ENCODE peak calls at places on chromosomes 16 and 17, in seven cellular contexts. M is ascending aorta, P is SK-N-MC, C is dorsolateral prefrontal cortex, K is aorta, B is Karpas-422, R is A549. F is an unnamed sample.

GRCh38 chr17:21756856-21757619 is 64.7 kb downstream of the KCNJ18 start:
- DNase-seq in M (no peak), P (no peak), C (no peak), K (no peak), B (no peak), R (no peak), F (peak)

GRCh38 chr16:65524997-65525396 is 403.1 kb upstream of the CDH11 start:
- DNase-seq in M (no peak), P (no peak), C (no peak), K (no peak), B (no peak), R (no peak), F (no peak)

GRCh38 chr16:52617591-52617990 is 70.6 kb upstream of the TOX3 start:
- DNase-seq in M (no peak), P (no peak), C (no peak), K (no peak), B (no peak), R (no peak), F (no peak)

GRCh38 chr17:1486802-1487695 is 5.4 kb downstream of the MYO1C start:
- DNase-seq in M (peak), P (peak), C (no peak), K (peak), B (peak), R (peak), F (peak)

GRCh38 chr16:3492356-3492755 is 2.9 kb downstream of the C16orf90 start:
- DNase-seq in M (no peak), P (no peak), C (no peak), K (peak), B (no peak), R (no peak), F (peak)

GRCh38 chr16:1746693-1747195 is 24.6 kb downstream of the NME3 start:
- DNase-seq in M (no peak), P (no peak), C (no peak), K (no peak), B (no peak), R (peak), F (no peak)

GRCh38 chr17:2402517-2402916 is 1.7 kb upstream of the MNT start:
- DNase-seq in M (no peak), P (no peak), C (no peak), K (no peak), B (no peak), R (no peak), F (no peak)

GRCh38 chr16:73739049-73739769 is 557.4 kb upstream of the PSMD7 start:
- DNase-seq in M (no peak), P (no peak), C (no peak), K (no peak), B (no peak), R (no peak), F (no peak)

GRCh38 chr16:49463529-49463928 is 89.9 kb downstream of the C16orf78 start:
- DNase-seq in M (peak), P (no peak), C (no peak), K (no peak), B (peak), R (no peak), F (no peak)

GRCh38 chr16:56792960-56793359 is 63.0 kb downstream of the NUP93 start:
- DNase-seq in M (no peak), P (no peak), C (no peak), K (no peak), B (no peak), R (no peak), F (no peak)

GRCh38 chr17:77316191-77316641 is 175.4 kb downstream of the SEC14L1 start:
- DNase-seq in M (peak), P (no peak), C (no peak), K (peak), B (no peak), R (peak), F (peak)

DNA sequence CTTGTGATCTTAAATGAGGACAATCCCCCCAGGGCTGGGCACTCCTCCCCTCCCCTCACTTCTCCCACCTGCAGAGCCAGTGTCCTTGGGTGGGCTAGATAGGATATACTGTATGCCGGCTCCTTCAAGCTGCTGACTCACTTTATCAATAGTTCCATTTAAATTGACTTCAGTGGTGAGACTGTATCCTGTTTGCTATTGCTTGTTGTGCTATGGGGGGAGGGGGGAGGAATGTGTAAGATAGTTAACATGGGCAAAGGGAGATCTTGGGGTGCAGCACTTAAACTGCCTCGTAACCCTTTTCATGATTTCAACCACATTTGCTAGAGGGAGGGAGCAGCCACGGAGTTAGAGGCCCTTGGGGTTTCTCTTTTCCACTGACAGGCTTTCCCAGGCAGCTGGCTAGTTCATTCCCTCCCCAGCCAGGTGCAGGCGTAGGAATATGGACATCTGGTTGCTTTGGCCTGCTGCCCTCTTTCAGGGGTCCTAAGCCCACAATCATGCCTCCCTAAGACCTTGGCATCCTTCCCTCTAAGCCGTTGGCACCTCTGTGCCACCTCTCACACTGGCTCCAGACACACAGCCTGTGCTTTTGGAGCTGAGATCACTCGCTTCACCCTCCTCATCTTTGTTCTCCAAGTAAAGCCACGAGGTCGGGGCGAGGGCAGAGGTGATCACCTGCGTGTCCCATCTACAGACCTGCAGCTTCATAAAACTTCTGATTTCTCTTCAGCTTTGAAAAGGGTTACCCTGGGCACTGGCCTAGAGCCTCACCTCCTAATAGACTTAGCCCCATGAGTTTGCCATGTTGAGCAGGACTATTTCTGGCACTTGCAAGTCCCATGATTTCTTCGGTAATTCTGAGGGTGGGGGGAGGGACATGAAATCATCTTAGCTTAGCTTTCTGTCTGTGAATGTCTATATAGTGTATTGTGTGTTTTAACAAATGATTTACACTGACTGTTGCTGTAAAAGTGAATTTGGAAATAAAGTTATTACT is 28.6 kb downstream of the STH start:
- DNase-seq in M (no peak), P (no peak), C (no peak), K (no peak), B (no peak), R (no peak), F (no peak)
- H3K27ac ChIP-seq in M (no peak), P (peak), C (peak), K (no peak), B (peak), R (no peak), F (no peak)

GRCh38 chr17:37742762-37743611 is 1.9 kb downstream of the HNF1B start:
- DNase-seq in M (no peak), P (no peak), C (no peak), K (no peak), B (no peak), R (peak), F (peak)

GRCh38 chr17:37740861-37741260 is 4.0 kb downstream of the HNF1B start:
- DNase-seq in M (no peak), P (no peak), C (no peak), K (no peak), B (no peak), R (no peak), F (no peak)

GRCh38 chr17:37743612-37743874 is 1.3 kb downstream of the HNF1B start:
- DNase-seq in M (no peak), P (no peak), C (no peak), K (no peak), B (no peak), R (peak), F (peak)

GRCh38 chr17:37742114-37742761 is 2.6 kb downstream of the HNF1B start:
- DNase-seq in M (no peak), P (no peak), C (no peak), K (no peak), B (no peak), R (peak), F (peak)

DNA sequence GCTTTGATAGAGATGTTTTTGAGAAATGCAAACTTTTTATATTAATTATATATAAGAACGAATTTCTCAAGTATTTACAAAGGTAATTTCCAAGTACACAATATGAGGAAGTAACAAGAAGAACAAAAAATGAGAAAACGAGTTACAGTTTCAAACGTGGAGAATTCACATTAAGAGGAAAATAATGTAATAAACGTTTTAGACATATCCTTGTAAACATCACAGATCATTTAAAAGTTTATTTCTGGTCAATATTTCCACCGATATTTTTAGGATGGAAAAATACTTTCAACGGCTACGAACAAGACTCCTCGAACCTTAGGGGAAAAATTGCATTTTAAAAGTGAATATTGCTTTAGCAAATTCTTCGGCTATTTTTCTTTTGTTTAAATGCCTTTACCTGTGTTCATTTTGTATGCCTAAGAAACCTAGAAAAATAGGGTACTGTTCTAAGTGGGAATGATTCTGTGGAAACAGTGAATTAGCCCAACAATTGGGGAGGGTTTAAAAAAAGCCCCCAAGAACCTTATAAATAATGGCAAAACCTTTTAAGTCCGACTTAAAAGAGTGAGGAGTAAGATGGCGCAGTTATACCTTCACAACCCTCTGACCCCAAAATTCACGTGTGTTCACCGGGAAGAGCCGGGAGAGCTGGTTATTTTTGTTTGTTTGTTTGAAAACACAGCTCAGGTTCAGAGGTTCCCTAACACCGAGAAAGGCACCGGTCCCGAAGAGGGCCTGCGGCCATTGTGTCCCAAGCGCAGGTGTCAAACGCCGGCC is 3.3 kb downstream of the HNF1B start:
- DNase-seq in M (no peak), P (no peak), C (no peak), K (no peak), B (no peak), R (no peak), F (no peak)
- H3K27ac ChIP-seq in M (no peak), P (no peak), C (no peak), K (no peak), B (no peak), R (peak), F (peak)

GRCh38 chr17:45306623-45307022 is 10.2 kb downstream of the MAP3K14 start:
- DNase-seq in M (no peak), P (no peak), C (no peak), K (no peak), B (no peak), R (no peak), F (no peak)
- H3K27ac ChIP-seq in M (no peak), P (no peak), C (no peak), K (no peak), B (peak), R (peak), F (no peak)

GRCh38 chr17:19747829-19748806 is at the start of gene ALDH3A1:
- DNase-seq in M (no peak), P (no peak), C (no peak), K (no peak), B (no peak), R (peak), F (no peak)
- H3K27ac ChIP-seq in M (no peak), P (no peak), C (no peak), K (no peak), B (no peak), R (peak), F (no peak)

GRCh38 chr17:63819585-63820537 is 7.4 kb upstream of the PSMC5 start:
- DNase-seq in M (no peak), P (no peak), C (no peak), K (peak), B (no peak), R (no peak), F (no peak)
- H3K27ac ChIP-seq in M (no peak), P (no peak), C (no peak), K (no peak), B (no peak), R (no peak), F (peak)

GRCh38 chr16:9123871-9124270 is 32.4 kb downstream of the HAPSTR1 start:
- DNase-seq in M (peak), P (no peak), C (no peak), K (peak), B (peak), R (peak), F (peak)

GRCh38 chr16:9123401-9123800 is 32.0 kb downstream of the HAPSTR1 start:
- DNase-seq in M (peak), P (no peak), C (no peak), K (no peak), B (no peak), R (no peak), F (no peak)

GRCh38 chr16:9124908-9125584 is 33.6 kb downstream of the HAPSTR1 start:
- DNase-seq in M (peak), P (no peak), C (no peak), K (no peak), B (no peak), R (no peak), F (no peak)

GRCh38 chr16:9125658-9126492 is 34.4 kb downstream of the HAPSTR1 start:
- DNase-seq in M (peak), P (no peak), C (no peak), K (no peak), B (no peak), R (no peak), F (no peak)

GRCh38 chr16:9124444-9124843 is 33.0 kb downstream of the HAPSTR1 start:
- DNase-seq in M (peak), P (no peak), C (no peak), K (no peak), B (no peak), R (no peak), F (no peak)
- H3K27ac ChIP-seq in M (no peak), P (peak), C (no peak), K (no peak), B (no peak), R (peak), F (no peak)

GRCh38 chr17:51128089-51128488 is 7.4 kb upstream of the SPAG9 start:
- DNase-seq in M (no peak), P (no peak), C (no peak), K (no peak), B (peak), R (peak), F (no peak)

GRCh38 chr17:51135956-51136355 is 15.3 kb upstream of the SPAG9 start:
- DNase-seq in M (no peak), P (no peak), C (no peak), K (no peak), B (no peak), R (no peak), F (no peak)

GRCh38 chr17:51133365-51133764 is 12.7 kb upstream of the SPAG9 start:
- DNase-seq in M (no peak), P (no peak), C (no peak), K (no peak), B (no peak), R (no peak), F (no peak)
- H3K27ac ChIP-seq in M (peak), P (no peak), C (no peak), K (no peak), B (no peak), R (no peak), F (peak)

GRCh38 chr17:59766486-59766885 is 59.0 kb downstream of the VMP1 start:
- DNase-seq in M (no peak), P (no peak), C (no peak), K (no peak), B (no peak), R (no peak), F (no peak)

GRCh38 chr17:59762826-59763374 is 55.4 kb downstream of the VMP1 start:
- DNase-seq in M (no peak), P (no peak), C (no peak), K (no peak), B (no peak), R (no peak), F (no peak)

GRCh38 chr17:59764292-59764741 is 56.9 kb downstream of the VMP1 start:
- DNase-seq in M (no peak), P (no peak), C (no peak), K (no peak), B (no peak), R (no peak), F (no peak)

GRCh38 chr17:59763861-59764260 is 56.4 kb downstream of the VMP1 start:
- DNase-seq in M (no peak), P (no peak), C (no peak), K (no peak), B (no peak), R (peak), F (no peak)

DNA sequence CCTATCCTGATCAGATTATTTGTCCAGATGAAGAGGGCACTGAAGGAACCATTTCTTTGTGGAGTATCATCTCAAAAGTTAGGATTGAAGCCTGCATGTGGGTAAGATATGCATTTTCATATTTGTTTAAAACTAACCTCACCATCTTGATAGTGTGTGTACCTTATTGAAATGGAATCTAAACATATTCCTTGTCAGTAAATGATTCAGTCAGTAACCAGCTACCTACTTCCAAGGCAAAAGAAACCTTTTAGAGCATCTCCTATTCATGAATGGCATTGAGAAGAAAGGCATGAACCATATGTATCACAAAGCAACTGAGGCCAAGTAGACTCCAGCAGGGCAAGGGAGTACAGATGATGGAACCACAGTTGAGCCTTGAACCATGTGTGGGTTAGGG is 57.6 kb downstream of the VMP1 start:
- DNase-seq in M (no peak), P (no peak), C (no peak), K (no peak), B (no peak), R (no peak), F (no peak)
- H3K27ac ChIP-seq in M (no peak), P (no peak), C (no peak), K (no peak), B (no peak), R (peak), F (no peak)

DNA sequence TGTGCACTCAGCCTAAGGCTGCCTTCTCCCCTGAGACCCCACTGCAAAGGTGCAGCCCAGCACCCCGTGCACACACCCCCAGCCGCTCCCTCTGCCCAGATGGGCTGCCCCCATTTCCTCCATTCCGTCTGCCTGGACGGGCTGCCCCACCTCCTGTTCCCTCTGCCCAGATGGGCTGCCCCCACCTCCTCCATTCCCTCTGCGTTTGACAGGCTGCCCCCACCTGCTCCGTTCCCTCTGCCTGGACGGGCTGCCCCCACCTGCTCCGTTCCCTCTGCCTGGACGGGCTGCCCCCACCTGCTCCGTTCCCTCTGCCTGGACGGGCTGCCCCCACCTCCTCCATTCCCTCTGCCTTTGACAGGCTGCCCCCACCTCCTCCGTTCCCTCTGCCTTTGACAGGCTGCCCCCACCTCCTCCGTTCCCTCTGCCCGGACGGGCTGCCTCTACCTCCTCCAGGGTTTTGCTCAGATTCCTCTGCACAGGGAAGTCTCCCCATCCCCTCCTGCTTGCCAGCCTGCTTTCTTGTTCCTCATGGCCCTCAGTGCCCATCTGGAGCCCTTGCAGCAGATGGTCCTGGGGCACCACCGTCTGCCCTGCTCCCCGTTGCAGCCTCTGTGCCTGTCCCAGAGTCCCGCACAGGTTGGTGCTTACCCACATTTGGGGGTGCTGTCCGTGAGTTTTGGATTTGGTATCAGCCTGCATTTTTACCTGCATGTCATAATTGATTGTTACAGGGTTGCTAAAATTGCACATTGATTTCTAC is 23.4 kb upstream of the IL17C start:
- DNase-seq in M (no peak), P (no peak), C (no peak), K (no peak), B (no peak), R (no peak), F (no peak)
- H3K27ac ChIP-seq in M (no peak), P (no peak), C (no peak), K (no peak), B (no peak), R (no peak), F (no peak)